ENCODE peak calls at places on chromosomes 12 and 14, in nine cellular contexts. X, P, Q, G, J, V, T, A and O are unnamed samples.

GRCh38 chr14:87813211-87813610 is 179.8 kb downstream of the GALC start:
- DNase-seq in X (no peak), P (no peak), Q (no peak), G (no peak), J (no peak), V (no peak), T (no peak), A (no peak), O (no peak)

GRCh38 chr14:73252491-73253322 is 15.4 kb downstream of the PAPLN start:
- DNase-seq in X (no peak), P (no peak), Q (no peak), G (no peak), J (no peak), V (no peak), T (no peak), A (no peak), O (no peak)

GRCh38 chr12:75488553-75488952 is 8.0 kb downstream of the GLIPR1 start:
- DNase-seq in X (no peak), P (no peak), Q (no peak), G (peak), J (peak), V (peak), T (no peak), A (no peak), O (no peak)

GRCh38 chr12:94690199-94690695 is 39.9 kb upstream of the TMCC3 start:
- DNase-seq in X (no peak), P (no peak), Q (no peak), G (no peak), J (no peak), V (peak), T (no peak), A (no peak), O (no peak)

GRCh38 chr12:124754949-124755800 is 108.5 kb downstream of the SCARB1 start:
- DNase-seq in X (no peak), P (peak), Q (peak), G (peak), J (peak), V (peak), T (peak), A (peak), O (peak)

GRCh38 chr12:92363295-92364146 is 217.9 kb upstream of the BTG1 start:
- DNase-seq in X (peak), P (peak), Q (peak), G (peak), J (peak), V (peak), T (no peak), A (no peak), O (no peak)

GRCh38 chr12:80509781-80510556 is 65.9 kb downstream of the PTPRQ start:
- DNase-seq in X (no peak), P (no peak), Q (no peak), G (no peak), J (no peak), V (peak), T (no peak), A (no peak), O (no peak)

GRCh38 chr14:72682188-72682587 is 211.7 kb downstream of the DPF3 start:
- DNase-seq in X (no peak), P (no peak), Q (no peak), G (no peak), J (no peak), V (no peak), T (no peak), A (no peak), O (no peak)

GRCh38 chr14:38127784-38128183 is 79.9 kb upstream of the SSTR1 start:
- DNase-seq in X (no peak), P (no peak), Q (no peak), G (no peak), J (no peak), V (no peak), T (no peak), A (no peak), O (no peak)

GRCh38 chr12:106248177-106248848 is 493 bp upstream of the CKAP4 start:
- DNase-seq in X (peak), P (peak), Q (peak), G (peak), J (peak), V (peak), T (peak), A (peak), O (no peak)

DNA sequence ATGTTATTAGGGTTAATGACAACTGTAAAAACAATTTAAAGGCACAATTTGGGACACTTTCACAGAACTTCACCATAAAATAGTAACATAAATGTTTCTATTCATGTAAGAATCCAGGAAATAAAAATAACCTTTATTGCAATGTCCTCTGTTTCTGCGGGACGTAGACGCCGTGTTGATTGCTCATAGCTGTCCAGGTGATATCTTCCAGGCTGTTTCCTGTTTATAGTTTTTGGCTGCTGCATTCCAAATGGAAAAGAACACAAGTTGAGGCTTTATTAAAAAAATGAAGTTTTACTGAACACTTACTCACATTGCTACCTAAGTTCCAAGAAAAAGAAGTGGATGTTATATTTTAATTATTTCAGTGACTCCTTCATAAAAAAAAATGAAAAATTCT is 58.6 kb downstream of the ABCC9 start:
- DNase-seq in X (no peak), P (no peak), Q (no peak), G (no peak), J (no peak), V (no peak), T (no peak), A (no peak), O (no peak)
- H3K27ac ChIP-seq in X (no peak), P (peak), Q (peak), G (no peak), J (no peak), V (no peak), T (no peak), A (no peak), O (no peak)

DNA sequence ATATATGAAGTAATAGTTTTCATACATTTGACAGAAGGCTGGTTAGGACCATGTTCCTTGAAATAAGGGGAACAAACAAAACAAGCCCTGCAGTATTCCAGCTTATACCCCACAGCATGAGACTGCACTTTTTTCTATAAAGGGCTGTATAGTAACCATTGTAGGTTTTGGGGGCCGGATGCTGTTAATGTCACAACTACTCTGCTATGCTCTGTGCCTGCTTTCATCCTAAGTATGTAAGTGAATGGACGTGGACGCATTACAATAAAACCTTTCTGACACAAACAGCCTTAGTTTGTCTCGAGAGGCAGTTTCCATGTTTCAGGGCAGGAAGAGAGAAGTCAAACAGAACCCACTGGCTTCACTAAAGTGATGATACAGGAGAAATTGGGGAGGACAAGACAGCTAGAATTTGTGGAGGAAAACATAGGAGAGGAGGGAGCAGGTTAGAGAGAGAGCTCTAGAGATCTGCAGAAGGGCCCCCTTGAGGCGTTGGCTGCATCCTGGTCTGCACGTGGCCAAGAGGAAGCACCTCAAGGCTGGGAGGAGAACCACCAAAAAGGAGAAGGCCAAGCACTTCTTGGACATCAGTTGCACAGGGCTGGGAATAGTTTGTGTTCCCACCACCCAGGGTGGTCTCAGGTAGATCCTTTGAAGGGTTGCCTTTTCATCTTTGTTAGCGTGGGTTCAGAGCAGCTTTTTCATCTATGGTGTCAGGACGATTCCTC is 63.7 kb downstream of the TRAF3 start:
- DNase-seq in X (no peak), P (no peak), Q (no peak), G (no peak), J (peak), V (no peak), T (no peak), A (no peak), O (no peak)
- TF ChIP-seq CTCF in X (no peak), P (no peak), Q (no peak), G (no peak), J (no peak), V (no peak), T (no peak), A (no peak), O (no peak)

GRCh38 chr12:111352300-111352993 is 16.4 kb downstream of the PHETA1 start:
- DNase-seq in X (no peak), P (no peak), Q (no peak), G (no peak), J (no peak), V (no peak), T (no peak), A (no peak), O (no peak)

GRCh38 chr12:111353603-111354295 is 15.1 kb downstream of the PHETA1 start:
- DNase-seq in X (no peak), P (no peak), Q (no peak), G (no peak), J (peak), V (no peak), T (no peak), A (no peak), O (no peak)

GRCh38 chr12:111354511-111354910 is 14.4 kb downstream of the PHETA1 start:
- DNase-seq in X (no peak), P (no peak), Q (no peak), G (no peak), J (no peak), V (no peak), T (no peak), A (no peak), O (no peak)

GRCh38 chr12:111353026-111353425 is 15.9 kb downstream of the PHETA1 start:
- DNase-seq in X (no peak), P (no peak), Q (no peak), G (no peak), J (no peak), V (no peak), T (no peak), A (no peak), O (no peak)

DNA sequence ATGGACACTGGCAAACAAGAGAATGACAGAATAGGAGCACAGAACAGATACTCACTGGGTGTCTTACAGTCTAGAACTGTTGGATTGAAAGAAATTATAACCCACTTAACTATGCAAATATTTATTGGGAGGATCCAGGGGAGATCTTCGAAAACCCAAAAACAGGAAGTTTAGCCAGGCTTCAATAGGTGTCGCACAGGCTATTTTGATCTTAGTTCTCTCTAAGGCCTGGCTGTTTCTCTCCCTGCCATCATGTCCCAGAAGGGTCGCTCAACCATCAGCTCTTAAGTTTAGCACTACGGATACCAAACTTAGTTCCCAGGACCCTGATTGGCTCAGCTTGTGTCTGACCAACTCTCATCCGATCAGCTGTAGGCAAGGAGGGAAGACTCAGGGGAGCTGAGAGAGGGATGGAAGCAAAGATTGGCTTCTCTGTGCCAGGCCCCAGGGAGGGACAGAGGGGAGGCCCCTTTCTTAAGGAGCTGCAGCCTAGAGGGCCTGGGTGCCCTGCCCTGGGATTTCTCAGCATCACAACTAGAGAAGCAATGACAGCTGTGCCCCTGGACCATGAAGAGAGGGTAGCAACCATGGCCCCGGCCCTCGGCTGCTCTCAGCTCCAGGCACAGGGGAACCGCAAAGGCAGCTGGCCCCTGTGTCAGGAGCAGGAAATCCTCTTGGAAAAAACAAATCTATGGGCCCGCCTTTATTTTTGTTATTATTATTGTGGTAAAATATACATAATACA is 13.5 kb downstream of the PHETA1 start:
- DNase-seq in X (no peak), P (no peak), Q (no peak), G (no peak), J (no peak), V (no peak), T (no peak), A (no peak), O (no peak)
- H3K27ac ChIP-seq in X (no peak), P (no peak), Q (no peak), G (no peak), J (no peak), V (no peak), T (no peak), A (no peak), O (no peak)

GRCh38 chr14:21933681-21934080 is 260.1 kb upstream of the OR4E1 start:
- DNase-seq in X (no peak), P (no peak), Q (no peak), G (no peak), J (peak), V (peak), T (no peak), A (no peak), O (no peak)
- TF ChIP-seq CTCF in X (peak), P (no peak), Q (no peak), G (no peak), J (peak), V (peak), T (peak), A (no peak), O (no peak)

DNA sequence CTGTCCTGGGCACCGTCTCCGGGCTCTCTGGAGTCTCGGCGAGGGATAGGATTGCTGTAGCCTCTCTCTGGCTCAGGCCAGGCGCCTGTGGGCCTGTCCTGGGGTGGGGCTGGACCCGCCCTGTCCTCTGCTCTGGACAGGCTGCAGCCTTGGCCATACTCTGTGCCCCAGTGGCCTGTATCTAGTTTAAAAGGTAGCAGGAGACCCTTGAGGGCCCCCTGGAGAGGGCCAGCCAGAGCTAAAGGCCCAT is 1.8 kb downstream of the KIF26A start:
- DNase-seq in X (no peak), P (peak), Q (no peak), G (no peak), J (no peak), V (no peak), T (peak), A (no peak), O (no peak)
- H3K27ac ChIP-seq in X (no peak), P (peak), Q (no peak), G (no peak), J (no peak), V (no peak), T (no peak), A (no peak), O (no peak)

GRCh38 chr12:122500685-122501488 is at the start of gene ZCCHC8:
- DNase-seq in X (peak), P (peak), Q (peak), G (peak), J (peak), V (peak), T (peak), A (peak), O (peak)
- TF ChIP-seq CTCF in X (no peak), P (peak), Q (no peak), G (peak), J (peak), V (peak), T (no peak), A (no peak), O (no peak)

GRCh38 chr14:91484744-91485143 is 25.4 kb downstream of the PPP4R3A start:
- DNase-seq in X (no peak), P (no peak), Q (no peak), G (no peak), J (no peak), V (no peak), T (no peak), A (no peak), O (no peak)

GRCh38 chr14:91484186-91484585 is 25.9 kb downstream of the PPP4R3A start:
- DNase-seq in X (no peak), P (no peak), Q (no peak), G (no peak), J (peak), V (no peak), T (no peak), A (no peak), O (no peak)

GRCh38 chr14:91477388-91477787 is 32.7 kb downstream of the PPP4R3A start:
- DNase-seq in X (no peak), P (no peak), Q (no peak), G (no peak), J (no peak), V (no peak), T (no peak), A (no peak), O (no peak)

GRCh38 chr14:91482278-91483023 is 27.7 kb downstream of the PPP4R3A start:
- DNase-seq in X (no peak), P (no peak), Q (no peak), G (no peak), J (no peak), V (no peak), T (no peak), A (no peak), O (no peak)
- H3K27ac ChIP-seq in X (no peak), P (no peak), Q (peak), G (no peak), J (no peak), V (no peak), T (peak), A (no peak), O (peak)

DNA sequence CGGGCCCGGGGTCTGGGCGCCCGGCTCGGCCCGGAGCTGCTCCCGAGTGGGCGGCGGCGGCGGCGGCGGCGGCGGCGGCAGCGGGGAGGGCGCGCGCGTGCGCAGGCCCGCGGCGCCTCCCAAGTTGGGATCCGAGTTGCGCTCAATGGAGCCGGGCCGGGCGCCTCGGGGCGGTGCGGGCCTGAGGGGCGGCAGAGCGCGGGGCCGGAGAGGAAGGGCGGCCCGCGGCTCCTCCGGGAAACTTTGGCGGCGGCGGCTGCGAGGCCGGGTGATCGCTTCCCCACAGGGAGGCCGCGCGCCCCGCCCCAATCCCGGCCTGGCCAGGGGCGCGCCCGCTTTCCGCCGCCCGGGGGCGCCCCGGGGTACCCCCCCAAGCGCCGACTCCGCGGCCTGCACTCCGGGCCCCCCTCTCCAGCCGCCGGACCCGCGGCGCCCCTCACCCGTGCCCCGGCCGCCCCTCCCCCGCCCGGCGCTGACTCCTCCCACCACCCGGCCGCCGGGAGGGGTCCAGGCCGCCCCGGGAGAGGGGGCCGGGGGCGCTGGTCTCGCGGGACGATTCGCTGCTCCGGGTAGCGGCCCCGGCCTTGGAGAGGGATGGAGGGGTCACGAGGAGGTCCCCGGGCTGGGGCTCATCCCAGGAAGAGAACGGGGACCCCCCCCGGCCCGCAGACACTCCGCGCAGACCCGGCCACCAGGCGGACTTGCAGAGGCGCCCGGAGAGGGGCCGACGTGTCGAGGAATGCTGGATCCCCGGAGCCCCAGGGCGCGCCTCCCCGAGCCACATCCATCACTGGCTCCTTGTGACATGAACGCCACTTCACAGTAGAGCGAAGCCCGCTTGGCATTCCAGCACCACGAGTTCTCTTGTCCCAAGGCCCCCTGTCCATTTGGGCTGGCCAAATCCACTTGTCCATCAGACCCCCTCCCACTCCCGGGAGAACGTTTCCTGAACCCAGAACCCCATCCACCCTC is at the start of gene RILPL1:
- DNase-seq in X (peak), P (peak), Q (peak), G (peak), J (peak), V (peak), T (peak), A (peak), O (peak)
- TF ChIP-seq CTCF in X (peak), P (peak), Q (peak), G (no peak), J (no peak), V (peak), T (peak), A (no peak), O (peak)

DNA sequence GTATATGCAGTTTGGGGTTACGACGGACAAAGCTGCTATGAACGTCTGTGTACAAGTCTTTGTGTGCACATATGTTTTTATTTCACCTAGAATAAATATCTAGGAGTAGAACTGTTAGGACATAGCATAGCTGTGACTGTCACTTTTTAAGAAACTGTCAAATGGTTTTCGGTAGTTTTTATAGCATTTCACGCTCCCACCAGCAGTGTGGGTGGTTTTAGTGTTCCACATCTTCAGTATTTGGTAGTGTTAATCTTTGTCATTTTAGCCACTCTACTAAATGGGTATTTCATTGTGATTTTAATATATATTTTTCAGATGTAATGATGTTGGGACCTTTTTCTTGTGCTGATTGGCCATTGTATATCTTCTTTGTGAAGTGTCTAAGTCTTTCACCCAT is 109.1 kb upstream of the BCAT1 start:
- DNase-seq in X (no peak), P (no peak), Q (no peak), G (no peak), J (no peak), V (no peak), T (no peak), A (no peak), O (no peak)
- H3K27ac ChIP-seq in X (no peak), P (no peak), Q (no peak), G (no peak), J (no peak), V (no peak), T (no peak), A (no peak), O (no peak)